ENCODE peak calls at places on chromosomes 13 and 19, in seven cellular contexts. P, X, I, D, Y, U and L are unnamed samples.

GRCh38 chr13:68506888-68507551 is 1276.9 kb upstream of the PCDH9 start:
- DNase-seq in P (no peak), X (no peak), I (no peak), D (no peak), Y (no peak), U (no peak), L (no peak)

GRCh38 chr13:24491853-24492252 is 20.7 kb downstream of the PARP4 start:
- DNase-seq in P (no peak), X (no peak), I (no peak), D (no peak), Y (no peak), U (no peak), L (no peak)

GRCh38 chr19:41137056-41137455 is 22.8 kb downstream of the CYP2F1 start:
- DNase-seq in P (no peak), X (no peak), I (no peak), D (no peak), Y (no peak), U (no peak), L (no peak)

GRCh38 chr19:2324220-2324948 is 4.0 kb downstream of the LSM7 start:
- DNase-seq in P (no peak), X (no peak), I (no peak), D (no peak), Y (no peak), U (no peak), L (no peak)

GRCh38 chr13:113874177-113874576 is 10.3 kb upstream of the GAS6 start:
- DNase-seq in P (no peak), X (no peak), I (no peak), D (no peak), Y (no peak), U (no peak), L (no peak)

GRCh38 chr13:51066091-51066831 is 44.8 kb downstream of the C13orf42 start:
- DNase-seq in P (no peak), X (no peak), I (no peak), D (no peak), Y (no peak), U (no peak), L (no peak)

GRCh38 chr19:29329460-29330134 is 116.6 kb upstream of the UQCRFS1 start:
- DNase-seq in P (no peak), X (no peak), I (no peak), D (no peak), Y (no peak), U (peak; percentile 65), L (peak; percentile 53)

GRCh38 chr19:10001899-10002298 is 8.4 kb downstream of the COL5A3 start:
- DNase-seq in P (no peak), X (no peak), I (no peak), D (no peak), Y (no peak), U (peak; percentile 23), L (peak; percentile 47)

DNA sequence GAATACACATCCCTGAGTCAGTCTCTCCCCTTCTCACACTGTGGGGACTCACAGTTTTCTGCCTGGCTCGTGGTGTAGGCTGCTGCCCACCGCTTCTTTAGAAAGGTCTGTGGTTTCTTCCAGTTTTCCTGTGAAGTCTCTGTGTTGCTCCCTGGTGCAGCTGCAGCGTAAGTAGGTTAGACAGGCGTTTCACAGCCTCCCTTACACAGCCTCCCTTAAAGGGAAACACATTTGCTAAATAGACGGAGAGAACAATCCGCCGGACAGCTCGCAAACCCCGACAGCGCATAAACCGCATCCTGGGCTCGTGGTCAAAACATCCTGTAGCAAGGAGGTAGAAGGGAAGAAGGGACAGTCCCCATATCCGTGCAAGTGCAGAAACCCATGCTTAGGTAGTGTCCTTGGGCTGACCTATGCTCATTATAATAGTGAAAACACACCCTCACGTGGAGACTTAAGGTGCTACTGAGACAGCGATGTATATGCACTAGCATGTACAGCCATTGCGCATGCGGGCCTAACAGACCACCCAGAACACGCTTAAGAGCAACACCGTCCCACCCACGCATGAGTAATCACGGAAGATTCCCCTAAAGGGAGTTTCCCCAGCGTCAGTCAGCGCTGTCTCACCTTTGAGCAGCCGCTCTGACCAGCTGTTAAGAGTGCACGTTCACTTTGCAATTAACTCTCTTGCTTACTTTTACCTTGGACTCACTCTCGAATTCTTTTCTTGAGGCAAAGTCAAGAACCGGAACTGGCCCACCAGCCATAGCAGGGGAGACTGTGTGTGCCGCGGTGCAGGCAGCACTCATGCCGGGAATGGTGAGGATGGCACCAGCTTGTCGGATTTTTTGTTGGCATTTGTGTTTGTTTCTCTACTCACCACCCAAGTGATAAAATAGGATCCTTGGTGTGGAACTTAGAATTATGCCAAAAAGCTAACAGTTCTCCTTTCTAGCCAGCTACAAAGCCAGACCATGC is 16.6 kb downstream of the SIGLEC8 start:
- DNase-seq in P (peak; percentile 69), X (peak; percentile 67), I (peak; percentile 63), D (no peak), Y (no peak), U (peak; percentile 46), L (no peak)
- TF ChIP-seq CTCF in P (no peak), X (no peak), I (no peak), D (no peak), Y (no peak), U (no peak), L (no peak)

DNA sequence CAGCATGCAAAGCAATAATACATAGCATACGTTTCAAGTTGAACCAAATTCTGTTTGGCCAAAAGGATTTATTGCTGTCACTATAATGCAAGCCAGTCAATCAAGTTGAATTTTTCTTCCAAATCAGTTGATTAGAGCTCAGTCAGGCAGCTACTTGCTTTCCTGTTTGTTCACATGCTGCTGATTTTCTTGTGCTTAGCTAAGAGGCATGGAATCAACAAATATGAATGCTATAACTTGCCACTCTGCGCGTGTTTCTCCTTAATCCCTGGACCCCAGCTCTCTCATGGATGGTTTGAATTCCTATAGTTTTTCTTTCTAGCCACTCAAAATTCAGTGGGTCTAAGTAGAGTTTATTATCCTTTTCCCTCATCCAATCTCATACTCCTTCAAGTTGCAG is 311.3 kb downstream of the KLF5 start:
- DNase-seq in P (no peak), X (no peak), I (no peak), D (no peak), Y (no peak), U (no peak), L (no peak)
- TF ChIP-seq CTCF in P (no peak), X (no peak), I (no peak), D (no peak), Y (no peak), U (no peak), L (no peak)

DNA sequence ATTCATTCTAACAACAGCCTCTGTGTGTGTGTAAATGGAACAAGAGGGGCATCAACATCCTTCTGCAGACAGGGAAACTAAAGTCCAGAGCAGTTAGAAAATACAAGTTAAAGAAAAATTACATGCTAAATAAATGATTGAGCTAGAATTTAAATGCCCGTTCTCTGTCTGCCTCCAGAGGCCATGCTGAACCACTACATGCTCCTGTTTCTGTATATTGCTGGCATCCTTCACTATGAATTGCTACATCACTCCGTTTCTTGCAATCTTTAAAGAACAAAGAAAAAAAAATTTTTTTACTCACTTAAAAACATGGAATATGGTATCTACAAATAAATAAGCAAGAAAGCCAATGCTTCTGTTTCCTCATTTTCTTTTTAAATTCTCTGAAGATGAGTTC is 47.9 kb downstream of the DCT start:
- DNase-seq in P (no peak), X (no peak), I (no peak), D (no peak), Y (no peak), U (no peak), L (no peak)
- TF ChIP-seq CTCF in P (no peak), X (no peak), I (no peak), D (no peak), Y (peak; percentile 46), U (no peak), L (no peak)

DNA sequence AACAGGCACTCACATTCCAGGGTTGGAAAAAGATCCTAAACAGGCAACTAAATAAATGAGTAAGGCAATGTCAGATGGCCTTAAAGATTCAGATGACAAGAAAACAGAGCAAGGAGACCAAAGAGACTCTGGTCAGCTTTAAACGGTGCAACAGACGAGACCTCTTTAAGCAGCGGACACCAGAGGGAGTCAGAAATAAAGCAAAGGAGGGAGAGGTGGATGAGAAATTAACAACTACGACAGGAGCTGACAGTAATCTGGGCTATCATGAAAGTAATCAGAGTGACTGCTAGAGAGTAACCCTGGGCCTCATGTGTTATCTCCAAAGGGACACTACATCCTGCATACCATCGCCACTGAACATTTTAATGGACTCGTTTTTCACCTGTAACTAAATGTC is 1.1 kb downstream of the ZNF550 start:
- DNase-seq in P (no peak), X (no peak), I (no peak), D (no peak), Y (no peak), U (no peak), L (no peak)
- TF ChIP-seq CTCF in P (no peak), X (no peak), I (no peak), D (no peak), Y (peak; percentile 21), U (no peak), L (no peak)

DNA sequence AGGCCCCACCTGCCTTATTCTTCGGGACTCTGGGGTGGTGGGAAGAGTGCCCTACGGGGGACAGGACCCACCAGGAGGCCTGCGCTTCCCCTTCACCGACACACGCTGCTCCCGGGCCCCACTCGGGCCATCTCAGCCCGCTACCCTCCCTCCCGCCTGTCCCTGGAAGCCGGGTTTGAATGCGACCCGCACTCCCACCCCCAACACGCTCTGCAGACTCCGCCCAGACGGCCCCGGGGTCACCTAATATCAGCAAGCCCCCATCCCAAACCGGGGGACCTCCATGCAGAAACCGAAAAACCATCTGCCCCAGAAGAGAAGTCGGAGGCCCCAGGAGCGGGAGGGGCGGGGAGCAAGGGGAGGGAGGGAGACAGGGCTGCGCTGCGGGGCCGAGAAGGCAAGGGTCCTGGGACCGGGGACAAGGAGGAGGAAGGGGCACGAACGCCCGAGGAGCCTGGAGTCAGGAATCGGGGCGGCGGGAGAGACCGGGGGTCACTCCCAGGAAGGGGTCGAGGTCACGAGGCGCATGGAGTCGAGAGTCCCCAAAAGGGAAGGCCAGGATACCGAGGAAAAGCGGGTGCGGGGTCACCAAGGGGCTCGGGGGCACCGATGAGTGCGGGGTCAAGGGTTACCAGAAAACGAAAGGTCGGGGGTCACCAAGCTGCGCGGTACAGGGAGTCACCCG is 766 bp downstream of the SBNO2 start:
- DNase-seq in P (no peak), X (peak; percentile 16), I (peak; percentile 78), D (no peak), Y (no peak), U (peak; percentile 42), L (no peak)
- TF ChIP-seq CTCF in P (no peak), X (no peak), I (no peak), D (no peak), Y (no peak), U (no peak), L (no peak)

GRCh38 chr13:26074706-26075105 is 22.9 kb upstream of the SHISA2 start:
- DNase-seq in P (no peak), X (no peak), I (no peak), D (no peak), Y (no peak), U (no peak), L (peak; percentile 62)

GRCh38 chr13:26075498-26075897 is 23.7 kb upstream of the SHISA2 start:
- DNase-seq in P (no peak), X (no peak), I (no peak), D (no peak), Y (no peak), U (no peak), L (no peak)
- TF ChIP-seq CTCF in P (no peak), X (no peak), I (no peak), D (no peak), Y (no peak), U (no peak), L (no peak)

GRCh38 chr13:102197193-102197592 is 204.7 kb downstream of the FGF14 start:
- DNase-seq in P (no peak), X (no peak), I (no peak), D (no peak), Y (no peak), U (peak; percentile 14), L (no peak)
- TF ChIP-seq CTCF in P (no peak), X (no peak), I (peak; percentile 32), D (no peak), Y (peak; percentile 27), U (no peak), L (peak; percentile 27)